ENCODE peak calls at places on chromosomes 13 and 19, in eight cellular contexts. T, L, O, I, S, N, A and F are unnamed samples.

GRCh38 chr13:46288570-46289259 is 77.0 kb downstream of the LRRC63 start:
- DNase-seq in S (peak), A (peak), I (peak), O (peak), T (no peak), L (no peak), N (peak), F (peak)

GRCh38 chr19:912181-913079 is 589 bp downstream of the R3HDM4 start:
- DNase-seq in S (peak), L (peak), I (peak), N (no peak), O (no peak), A (no peak), T (no peak), F (peak)

GRCh38 chr13:41694902-41695301 is 237.6 kb downstream of the RGCC start:
- DNase-seq in N (no peak), S (peak), I (peak), L (no peak), A (peak), T (no peak), O (peak), F (peak)

GRCh38 chr13:89212186-89212585 is 1541.0 kb downstream of the SLITRK5 start:
- DNase-seq in L (no peak), A (no peak), O (no peak), I (no peak), S (peak), T (no peak), N (no peak), F (no peak)

GRCh38 chr13:40026741-40027140 is 371.3 kb downstream of the COG6 start:
- DNase-seq in O (no peak), S (no peak), I (no peak), L (no peak), N (no peak), A (no peak), T (no peak), F (no peak)

GRCh38 chr13:28583661-28584091 is 75.3 kb upstream of the POMP start:
- DNase-seq in O (no peak), A (no peak), T (no peak), I (no peak), L (no peak), S (no peak), N (no peak), F (peak)

GRCh38 chr13:85508683-85509329 is 290.4 kb downstream of the SLITRK6 start:
- DNase-seq in N (no peak), O (no peak), I (no peak), S (no peak), A (no peak), T (no peak), L (no peak), F (no peak)

GRCh38 chr19:2273356-2274184 is 8.4 kb downstream of the PEAK3 start:
- DNase-seq in A (peak), N (peak), T (peak), S (peak), L (peak), I (peak), O (peak), F (peak)

GRCh38 chr13:25901460-25902376 is 150.1 kb downstream of the SHISA2 start:
- DNase-seq in O (peak), T (no peak), S (no peak), L (peak), I (peak), A (no peak), N (peak), F (no peak)

GRCh38 chr19:12156254-12157058 is at the start of gene ZNF625:
- DNase-seq in O (peak), L (peak), A (peak), T (no peak), I (peak), N (no peak), S (peak), F (peak)

GRCh38 chr13:30061217-30061616 is 210.8 kb upstream of the UBL3 start:
- DNase-seq in L (no peak), I (no peak), S (no peak), O (no peak), T (no peak), A (no peak), N (no peak), F (no peak)

GRCh38 chr13:60329221-60329983 is 67.6 kb upstream of the TDRD3 start:
- DNase-seq in N (peak), L (no peak), A (peak), T (no peak), S (peak), I (peak), O (peak), F (peak)